ENCODE peak calls at places on chromosomes 16 and 17, in six cellular contexts. Q is H1, F is A549, P is K562, Y is HepG2, S is endothelial cell of umbilical vein. W is an unnamed sample.

GRCh38 chr17:73028311-73028755 is 64.2 kb downstream of the SLC39A11 start:
- DNase-seq in Q (no peak), F (no peak), P (no peak), Y (no peak), S (no peak), W (no peak)

GRCh38 chr16:48901712-48902374 is 291.9 kb upstream of the N4BP1 start:
- DNase-seq in Q (no peak), F (no peak), P (no peak), Y (no peak), S (no peak), W (peak)

GRCh38 chr17:37294888-37295287 is 80.9 kb upstream of the C17orf78 start:
- DNase-seq in Q (no peak), F (no peak), P (no peak), Y (no peak), S (peak), W (peak)

GRCh38 chr16:5004311-5004710 is 29.4 kb downstream of the NAGPA start:
- DNase-seq in Q (no peak), F (no peak), P (no peak), Y (no peak), S (no peak), W (no peak)

GRCh38 chr17:22669721-22670120 is 977.4 kb downstream of the KCNJ18 start:
- DNase-seq in Q (no peak), F (no peak), P (no peak), Y (no peak), S (no peak), W (no peak)

GRCh38 chr17:19742495-19742894 is 5.6 kb downstream of the ALDH3A1 start:
- DNase-seq in Q (no peak), F (no peak), P (no peak), Y (no peak), S (no peak), W (no peak)

GRCh38 chr17:44820631-44821196 is 9.4 kb downstream of the GJC1 start:
- DNase-seq in Q (no peak), F (peak), P (no peak), Y (peak), S (peak), W (no peak)

GRCh38 chr17:14302421-14303099 is 1.7 kb downstream of the HS3ST3B1 start:
- DNase-seq in Q (no peak), F (peak), P (peak), Y (peak), S (peak), W (peak)

GRCh38 chr16:30843501-30843900 is 50.4 kb downstream of the BCL7C start:
- DNase-seq in Q (no peak), F (no peak), P (no peak), Y (no peak), S (no peak), W (no peak)

GRCh38 chr17:15971108-15971507 is 26.2 kb downstream of the ADORA2B start:
- DNase-seq in Q (no peak), F (no peak), P (no peak), Y (no peak), S (no peak), W (no peak)

GRCh38 chr16:10039220-10040096 is 142.8 kb downstream of the GRIN2A start:
- DNase-seq in Q (no peak), F (peak), P (no peak), Y (no peak), S (no peak), W (peak)

GRCh38 chr17:77507116-77507885 is 366.5 kb downstream of the SEC14L1 start:
- DNase-seq in Q (no peak), F (no peak), P (no peak), Y (no peak), S (no peak), W (peak)

GRCh38 chr16:4505356-4506153 is 29.4 kb downstream of the HMOX2 start:
- DNase-seq in Q (no peak), F (no peak), P (no peak), Y (no peak), S (no peak), W (no peak)

GRCh38 chr17:59193463-59193862 is 16.4 kb upstream of the SMG8 start:
- DNase-seq in Q (no peak), F (no peak), P (no peak), Y (no peak), S (no peak), W (no peak)

GRCh38 chr17:56185491-56185890 is 32.2 kb downstream of the ANKFN1 start:
- DNase-seq in Q (no peak), F (no peak), P (no peak), Y (no peak), S (peak), W (no peak)

GRCh38 chr16:51024703-51025102 is 126.4 kb downstream of the SALL1 start:
- DNase-seq in Q (no peak), F (no peak), P (no peak), Y (no peak), S (no peak), W (no peak)

GRCh38 chr17:29972277-29972676 is 30.8 kb downstream of the EFCAB5 start:
- DNase-seq in Q (no peak), F (no peak), P (no peak), Y (no peak), S (no peak), W (no peak)

GRCh38 chr16:15486661-15487060 is 52.3 kb downstream of the BMERB1 start:
- DNase-seq in Q (no peak), F (no peak), P (no peak), Y (no peak), S (no peak), W (no peak)

GRCh38 chr17:43212641-43213490 is 1.2 kb downstream of the TMEM106A start:
- DNase-seq in Q (no peak), F (no peak), P (no peak), Y (no peak), S (no peak), W (no peak)

GRCh38 chr17:48555183-48555615 is 10.3 kb upstream of the HOXB2 start:
- DNase-seq in Q (no peak), F (peak), P (peak), Y (no peak), S (peak), W (no peak)

GRCh38 chr17:60513014-60513413 is 13.0 kb downstream of the APPBP2 start:
- DNase-seq in Q (no peak), F (no peak), P (no peak), Y (no peak), S (no peak), W (no peak)

GRCh38 chr16:14486520-14487303 is 143.3 kb downstream of the PARN start:
- DNase-seq in Q (no peak), F (peak), P (peak), Y (peak), S (peak), W (no peak)

GRCh38 chr17:61414141-61414935 is 14.7 kb downstream of the TBX2 start:
- DNase-seq in Q (no peak), F (peak), P (peak), Y (no peak), S (no peak), W (no peak)

GRCh38 chr16:68754117-68754792 is 17.2 kb downstream of the CDH1 start:
- DNase-seq in Q (no peak), F (no peak), P (no peak), Y (no peak), S (no peak), W (no peak)

GRCh38 chr17:31310260-31310659 is 3.6 kb downstream of the EVI2B start:
- DNase-seq in Q (no peak), F (no peak), P (no peak), Y (no peak), S (no peak), W (no peak)

GRCh38 chr16:47965439-47965838 is 190.4 kb downstream of the ABCC12 start:
- DNase-seq in Q (peak), F (no peak), P (no peak), Y (no peak), S (no peak), W (no peak)

GRCh38 chr17:44171931-44172455 is 1.5 kb downstream of the ASB16 start:
- DNase-seq in Q (no peak), F (no peak), P (no peak), Y (no peak), S (no peak), W (no peak)

GRCh38 chr17:57874434-57875108 is 24.7 kb upstream of the MRPS23 start:
- DNase-seq in Q (peak), F (no peak), P (no peak), Y (no peak), S (peak), W (peak)

GRCh38 chr17:73722163-73722562 is 77.9 kb upstream of the SDK2 start:
- DNase-seq in Q (no peak), F (no peak), P (no peak), Y (no peak), S (no peak), W (no peak)

GRCh38 chr16:72013888-72014538 is 5.5 kb downstream of the DHODH start:
- DNase-seq in Q (no peak), F (no peak), P (peak), Y (no peak), S (no peak), W (no peak)

GRCh38 chr16:49545243-49545642 is 171.6 kb downstream of the C16orf78 start:
- DNase-seq in Q (no peak), F (no peak), P (no peak), Y (no peak), S (no peak), W (no peak)

GRCh38 chr17:57357392-57357784 is 101.1 kb downstream of the MSI2 start:
- DNase-seq in Q (no peak), F (no peak), P (no peak), Y (no peak), S (no peak), W (no peak)

GRCh38 chr17:77330602-77331081 is 189.9 kb downstream of the SEC14L1 start:
- DNase-seq in Q (no peak), F (no peak), P (no peak), Y (no peak), S (no peak), W (peak)

GRCh38 chr16:77794586-77794985 is 6.2 kb downstream of the VAT1L start:
- DNase-seq in Q (no peak), F (no peak), P (no peak), Y (no peak), S (peak), W (no peak)

GRCh38 chr17:61389670-61390478 is 9.8 kb upstream of the TBX2 start:
- DNase-seq in Q (no peak), F (peak), P (peak), Y (no peak), S (peak), W (peak)

GRCh38 chr16:21222495-21223337 is 10.8 kb upstream of the ANKS4B start:
- DNase-seq in Q (no peak), F (no peak), P (no peak), Y (no peak), S (no peak), W (no peak)

GRCh38 chr16:66954097-66954659 is 6.9 kb upstream of the CES3 start:
- DNase-seq in Q (peak), F (peak), P (peak), Y (peak), S (peak), W (peak)

GRCh38 chr16:28218109-28218508 is 6.3 kb upstream of the XPO6 start:
- DNase-seq in Q (no peak), F (peak), P (peak), Y (peak), S (peak), W (peak)

GRCh38 chr17:82534401-82534812 is 14.9 kb downstream of the FOXK2 start:
- DNase-seq in Q (no peak), F (no peak), P (no peak), Y (no peak), S (no peak), W (peak)

GRCh38 chr16:25256821-25257503 is 683 bp downstream of the ZKSCAN2 start:
- DNase-seq in Q (no peak), F (peak), P (peak), Y (peak), S (no peak), W (peak)

GRCh38 chr17:75155191-75155601 is 884 bp upstream of the JPT1 start:
- DNase-seq in Q (no peak), F (no peak), P (no peak), Y (no peak), S (no peak), W (peak)

GRCh38 chr17:75160211-75160610 is 5.9 kb upstream of the JPT1 start:
- DNase-seq in Q (no peak), F (no peak), P (no peak), Y (no peak), S (no peak), W (no peak)

GRCh38 chr17:75163074-75163473 is 8.8 kb upstream of the JPT1 start:
- DNase-seq in Q (no peak), F (no peak), P (no peak), Y (no peak), S (no peak), W (no peak)

GRCh38 chr17:75154195-75155106 is at the start of gene JPT1:
- DNase-seq in Q (peak), F (peak), P (peak), Y (peak), S (peak), W (peak)

DNA sequence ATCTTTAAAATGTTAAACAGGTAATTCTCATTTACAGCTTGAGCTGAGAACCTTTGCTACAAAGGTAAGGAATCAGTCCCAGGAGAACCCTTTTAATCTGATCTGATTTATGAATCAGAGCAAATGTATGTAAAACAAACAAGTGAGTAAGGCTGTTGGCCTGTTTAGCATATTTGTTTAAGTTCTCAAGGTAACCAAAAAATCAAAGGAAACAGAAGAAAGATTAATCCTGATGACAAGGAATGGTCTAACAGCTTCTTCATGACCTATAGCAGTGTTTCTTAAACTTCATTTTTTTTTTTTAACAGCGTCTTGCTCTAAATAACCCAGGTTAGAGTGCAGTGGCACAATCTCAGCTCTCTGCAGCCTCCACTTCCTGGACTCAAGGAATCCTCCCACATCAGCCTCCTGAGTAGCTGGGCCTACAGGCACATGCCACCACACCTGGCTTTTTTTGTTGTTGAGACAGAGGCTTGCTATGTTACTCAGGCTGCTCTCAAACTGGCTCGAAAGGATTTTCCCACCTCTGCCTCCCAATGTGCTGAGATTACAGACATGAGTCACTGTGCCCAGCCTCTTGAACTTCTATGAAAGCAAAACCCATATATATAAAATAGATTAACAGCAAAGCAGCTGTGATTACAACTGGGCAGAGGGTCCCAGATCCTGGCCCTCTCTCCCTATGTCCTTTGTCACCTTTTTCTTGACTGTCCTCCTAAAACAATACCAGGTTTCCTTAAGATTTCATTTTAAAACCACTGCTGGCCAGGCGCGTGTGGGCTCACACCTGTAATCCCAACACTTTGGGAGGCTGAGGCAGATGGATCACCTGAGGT is 5.1 kb upstream of the JPT1 start:
- DNase-seq in Q (no peak), F (peak), P (no peak), Y (no peak), S (peak), W (no peak)
- TF ChIP-seq JUN in Q (no peak), F (peak), P (no peak), Y (no peak), S (peak), W (no peak)

DNA sequence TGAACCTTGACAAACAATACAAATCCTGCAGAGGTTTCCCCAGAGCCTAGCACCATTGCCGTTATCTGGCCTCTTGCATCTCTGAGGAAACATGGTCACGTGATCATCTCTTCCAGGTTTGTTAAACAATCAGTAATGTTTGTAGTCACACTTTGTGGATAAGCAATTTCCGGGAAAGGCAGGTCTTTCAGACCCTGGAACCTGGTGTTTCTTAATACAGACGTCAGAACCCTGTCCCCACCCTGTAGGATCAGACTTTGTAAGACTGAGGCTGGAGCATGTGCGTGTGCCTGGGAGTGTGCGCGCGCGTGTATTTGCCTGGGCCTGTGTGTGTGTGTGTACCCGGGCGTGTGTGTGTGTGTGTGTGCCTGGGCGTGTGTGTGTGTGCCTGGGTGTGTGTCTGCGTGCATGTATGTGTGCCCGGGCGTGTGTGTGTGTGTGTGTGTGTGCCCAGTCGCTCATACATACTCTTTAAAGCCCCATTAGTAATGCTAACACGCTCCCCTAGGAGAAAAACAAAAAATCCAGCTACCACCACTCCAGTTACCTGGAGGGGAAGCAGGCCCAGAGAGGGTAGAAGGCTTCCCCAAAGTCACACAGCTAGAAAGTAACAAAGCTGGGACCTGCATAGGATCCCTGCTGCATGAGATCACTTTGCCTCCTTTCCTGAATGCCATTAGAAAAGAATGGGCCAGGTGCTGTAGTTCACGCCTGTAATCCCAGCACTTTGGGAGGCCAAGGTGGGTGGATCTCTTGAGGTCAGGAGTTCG is 5.3 kb downstream of the CTNS start:
- DNase-seq in Q (no peak), F (no peak), P (peak), Y (peak), S (peak), W (no peak)
- TF ChIP-seq JUN in Q (no peak), F (no peak), P (no peak), Y (no peak), S (no peak), W (no peak)

GRCh38 chr17:78883533-78884131 is 19.4 kb downstream of the CEP295NL start:
- DNase-seq in Q (no peak), F (peak), P (no peak), Y (peak), S (peak), W (no peak)
- TF ChIP-seq JUN in Q (no peak), F (peak), P (no peak), Y (peak), S (peak), W (no peak)

GRCh38 chr17:81365601-81366585 is 29.4 kb upstream of the BAHCC1 start:
- DNase-seq in Q (no peak), F (no peak), P (peak), Y (peak), S (peak), W (no peak)
- TF ChIP-seq JUN in Q (no peak), F (no peak), P (no peak), Y (no peak), S (no peak), W (no peak)

DNA sequence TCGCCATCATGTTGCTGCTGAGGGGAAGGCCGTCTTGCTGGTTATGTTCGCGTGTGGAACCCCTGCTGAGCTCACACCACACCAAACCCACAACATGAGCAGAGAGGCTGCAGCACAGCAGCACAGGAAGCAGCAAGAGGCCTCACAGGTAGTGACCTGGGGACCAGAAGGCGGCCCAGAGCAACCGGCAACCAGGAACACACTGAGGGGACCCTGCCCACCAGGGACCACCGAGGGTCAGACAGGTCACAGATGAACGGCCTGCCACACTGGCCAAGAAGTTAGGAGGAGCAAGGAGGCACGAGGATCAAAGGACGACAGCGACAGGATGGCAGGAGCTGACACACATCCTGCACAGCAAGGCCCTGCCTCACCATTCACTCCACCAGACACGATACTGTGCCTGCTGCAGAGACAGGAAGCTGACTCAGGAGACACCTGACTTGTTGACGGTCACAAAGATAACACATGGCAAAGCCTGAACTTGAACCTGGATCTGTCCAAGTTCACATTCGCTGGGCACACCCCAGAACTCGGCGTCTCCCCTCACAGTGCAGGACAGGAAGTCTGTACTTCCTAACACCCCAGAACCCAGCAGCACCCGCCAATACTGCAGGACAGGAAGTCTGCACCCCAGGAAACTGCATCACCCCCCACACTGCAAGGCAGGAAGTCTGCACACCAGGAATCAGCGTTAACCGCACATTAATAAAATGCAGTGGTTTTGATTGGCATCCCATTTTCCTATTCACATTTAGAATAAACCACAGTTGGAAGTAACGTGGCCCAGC is 98.5 kb downstream of the ZNF778 start:
- DNase-seq in Q (no peak), F (peak), P (peak), Y (peak), S (peak), W (no peak)
- TF ChIP-seq JUN in Q (no peak), F (no peak), P (no peak), Y (peak), S (peak), W (no peak)

W was measured in WTC11.